ENCODE peak calls at places on chromosome 15, in nine cellular contexts. X is NCI-H774, G is tibial artery, U is kidney glomerular epithelial cell, H is activated gamma-delta T cell treated with Interleukin-2 at 50 U/mL for 16 hours, E is HTR-8/SVneo, Q is small intestine, A is AG20443, V is renal cortical epithelial cell. D is an unnamed sample.
A peak's percentile ranks its signal among the peaks of the same experiment; 100 is the strongest.

GRCh38 chr15:29787767-29788166 is 34.5 kb downstream of the TJP1 start:
- DNase-seq in X (no peak), G (no peak), U (no peak), H (no peak), E (no peak), Q (no peak), A (no peak), V (no peak), D (no peak)

GRCh38 chr15:75720787-75721461 is 8.3 kb upstream of the CSPG4 start:
- DNase-seq in X (peak; percentile 68), G (no peak), U (peak; percentile 40), H (no peak), E (peak; percentile 55), Q (peak; percentile 87), A (no peak), V (peak; percentile 66), D (peak; percentile 85)

GRCh38 chr15:94381384-94381783 is 150.0 kb downstream of the MCTP2 start:
- DNase-seq in X (no peak), G (no peak), U (no peak), H (no peak), E (no peak), Q (no peak), A (no peak), V (no peak), D (no peak)

GRCh38 chr15:78243491-78243941 is 9.2 kb upstream of the ACSBG1 start:
- DNase-seq in X (no peak), G (no peak), U (peak; percentile 14), H (no peak), E (no peak), Q (peak; percentile 54), A (peak; percentile 53), V (peak; percentile 66), D (peak; percentile 71)

GRCh38 chr15:57861805-57862586 is 155.5 kb downstream of the POLR2M start:
- DNase-seq in X (no peak), G (no peak), U (peak; percentile 63), H (no peak), E (peak; percentile 22), Q (peak; percentile 58), A (peak; percentile 74), V (peak; percentile 53), D (peak; percentile 70)

GRCh38 chr15:40307421-40308165 is at the start of gene PLCB2:
- DNase-seq in X (no peak), G (no peak), U (no peak), H (peak; percentile 66), E (no peak), Q (peak; percentile 34), A (no peak), V (no peak), D (no peak)

GRCh38 chr15:93026359-93026758 is 62.7 kb downstream of the RGMA start:
- DNase-seq in X (no peak), G (no peak), U (no peak), H (no peak), E (no peak), Q (no peak), A (no peak), V (no peak), D (no peak)

GRCh38 chr15:31082771-31083393 is 18.6 kb downstream of the TRPM1 start:
- DNase-seq in X (no peak), G (no peak), U (no peak), H (no peak), E (no peak), Q (no peak), A (no peak), V (no peak), D (no peak)

GRCh38 chr15:72474912-72475601 is 927 bp downstream of the ARIH1 start:
- DNase-seq in X (peak; percentile 13), G (peak; percentile 77), U (peak; percentile 66), H (peak; percentile 76), E (peak; percentile 63), Q (peak; percentile 84), A (peak; percentile 78), V (peak; percentile 70), D (peak; percentile 78)

GRCh38 chr15:61724276-61724939 is 335.8 kb downstream of the VPS13C start:
- DNase-seq in X (no peak), G (no peak), U (no peak), H (no peak), E (no peak), Q (no peak), A (no peak), V (no peak), D (no peak)

GRCh38 chr15:60869851-60870250 is 359.3 kb downstream of the RORA start:
- DNase-seq in X (no peak), G (no peak), U (no peak), H (no peak), E (no peak), Q (no peak), A (no peak), V (peak; percentile 32), D (peak; percentile 59)

GRCh38 chr15:83905874-83906273 is 252.0 kb downstream of the ADAMTSL3 start:
- DNase-seq in X (no peak), G (no peak), U (no peak), H (no peak), E (no peak), Q (no peak), A (no peak), V (no peak), D (no peak)

GRCh38 chr15:57089815-57090214 is 171.4 kb downstream of the TCF12 start:
- DNase-seq in X (no peak), G (no peak), U (no peak), H (no peak), E (no peak), Q (no peak), A (no peak), V (no peak), D (no peak)

GRCh38 chr15:57537951-57538506 is 53.7 kb upstream of the MYZAP start:
- DNase-seq in X (no peak), G (no peak), U (no peak), H (no peak), E (no peak), Q (no peak), A (no peak), V (no peak), D (no peak)

GRCh38 chr15:98154863-98155262 is 194.4 kb downstream of the ARRDC4 start:
- DNase-seq in X (no peak), G (no peak), U (no peak), H (no peak), E (peak; percentile 78), Q (no peak), A (peak; percentile 87), V (peak; percentile 54), D (peak; percentile 92)

GRCh38 chr15:67407709-67408257 is 113.1 kb upstream of the C15orf61 start:
- DNase-seq in X (peak; percentile 54), G (no peak), U (no peak), H (no peak), E (no peak), Q (no peak), A (no peak), V (peak; percentile 62), D (no peak)

GRCh38 chr15:71054286-71054952 is 60.9 kb upstream of the THSD4 start:
- DNase-seq in X (no peak), G (no peak), U (no peak), H (no peak), E (no peak), Q (peak; percentile 13), A (no peak), V (no peak), D (no peak)

GRCh38 chr15:90561344-90562244 is 31.9 kb downstream of the CRTC3 start:
- DNase-seq in X (no peak), G (peak; percentile 45), U (no peak), H (no peak), E (no peak), Q (peak; percentile 9), A (peak; percentile 50), V (no peak), D (no peak)

GRCh38 chr15:39657714-39658113 is 76.8 kb downstream of the THBS1 start:
- DNase-seq in X (no peak), G (no peak), U (peak; percentile 47), H (no peak), E (peak; percentile 34), Q (no peak), A (peak; percentile 58), V (peak; percentile 43), D (peak; percentile 45)

GRCh38 chr15:74995779-74996765 is 709 bp downstream of the SCAMP5 start:
- DNase-seq in X (peak; percentile 41), G (no peak), U (no peak), H (no peak), E (no peak), Q (peak; percentile 58), A (no peak), V (no peak), D (no peak)

GRCh38 chr15:45169608-45170480 is 17.9 kb downstream of the SHF start:
- DNase-seq in X (no peak), G (no peak), U (no peak), H (no peak), E (no peak), Q (no peak), A (no peak), V (no peak), D (no peak)

GRCh38 chr15:29352402-29352801 is 82.8 kb upstream of the NSMCE3 start:
- DNase-seq in X (no peak), G (no peak), U (no peak), H (no peak), E (no peak), Q (no peak), A (no peak), V (no peak), D (no peak)

GRCh38 chr15:85825118-85825517 is 30.4 kb upstream of the KLHL25 start:
- DNase-seq in X (no peak), G (no peak), U (no peak), H (no peak), E (no peak), Q (peak; percentile 96), A (no peak), V (no peak), D (no peak)

D was measured in kidney tubule cell.